ENCODE peak calls at places on chromosomes 1 and 21, in four cellular contexts. D is B cell; Q is Ammon's horn; C is stimulated activated CD4-positive, alpha-beta T cell treated with anti-CD3 and anti-CD28 coated beads, Interleukin-1b, Interleukin-23, amount 100 ng/mL, for 1 hour. P is an unnamed sample.

GRCh38 chr1:1073743-1074587 is at the start of gene RNF223:
- DNase-seq in D (no peak), Q (no peak), C (no peak), P (no peak)

GRCh38 chr21:45900034-45900868 is 81.3 kb upstream of the COL6A1 start:
- DNase-seq in D (no peak), Q (no peak), C (no peak), P (no peak)

GRCh38 chr1:7888248-7889010 is 35.6 kb upstream of the UTS2 start:
- DNase-seq in D (no peak), Q (no peak), C (no peak), P (no peak)

GRCh38 chr1:226491093-226491850 is 57.3 kb upstream of the STUM start:
- DNase-seq in D (no peak), Q (no peak), C (no peak), P (peak; percentile 3)

GRCh38 chr1:42165511-42166210 is 1.1 kb upstream of the GUCA2A start:
- DNase-seq in D (no peak), Q (no peak), C (no peak), P (no peak)

GRCh38 chr1:20199410-20199809 is 13.1 kb upstream of the PLA2G2C start:
- DNase-seq in D (no peak), Q (no peak), C (no peak), P (no peak)

GRCh38 chr1:69611316-69611715 is 43.6 kb downstream of the LRRC7 start:
- DNase-seq in D (no peak), Q (no peak), C (no peak), P (no peak)

GRCh38 chr1:194296201-194296600 is 1109.8 kb upstream of the B3GALT2 start:
- DNase-seq in D (no peak), Q (no peak), C (no peak), P (no peak)

GRCh38 chr1:29674625-29675326 is 438.5 kb downstream of the PTPRU start:
- DNase-seq in D (no peak), Q (no peak), C (no peak), P (no peak)

GRCh38 chr1:109617291-109617801 is 2.1 kb downstream of the GNAT2 start:
- DNase-seq in D (no peak), Q (no peak), C (no peak), P (peak; percentile 10)

GRCh38 chr21:26072891-26073615 is 97.5 kb downstream of the APP start:
- DNase-seq in D (no peak), Q (no peak), C (no peak), P (no peak)